ENCODE peak calls at places on chromosomes 7 and 10, in four cellular contexts. One of them, this sample, is unnamed. For H3K9me3 and H3K4me1, the result is how much of the 10 kb centered on the place peaks cover.

GRCh38 chr7:129550673-129551360 is 48.5 kb downstream of the SMKR1 start:
- DNase-seq in ovary: no peak
- DNase-seq in OCI-LY7: no peak
- DNase-seq in naive thymus-derived CD4-positive, alpha-beta T cell: no peak
- DNase-seq in this sample: no peak

GRCh38 chr7:82605247-82605864 is 161.8 kb upstream of the CACNA2D1 start:
- DNase-seq in ovary: no peak
- DNase-seq in OCI-LY7: peak
- DNase-seq in naive thymus-derived CD4-positive, alpha-beta T cell: no peak
- DNase-seq in this sample: no peak

GRCh38 chr7:98217623-98218582 is 6.7 kb downstream of the BHLHA15 start:
- DNase-seq in ovary: no peak
- DNase-seq in OCI-LY7: peak
- DNase-seq in naive thymus-derived CD4-positive, alpha-beta T cell: no peak
- DNase-seq in this sample: no peak

GRCh38 chr10:79063661-79064490 is 4.9 kb upstream of the ZMIZ1 start:
- DNase-seq in ovary: peak
- DNase-seq in OCI-LY7: no peak
- DNase-seq in naive thymus-derived CD4-positive, alpha-beta T cell: no peak
- DNase-seq in this sample: peak

GRCh38 chr7:150450491-150450992 is at the start of gene GIMAP8:
- DNase-seq in ovary: no peak
- DNase-seq in OCI-LY7: no peak
- DNase-seq in naive thymus-derived CD4-positive, alpha-beta T cell: peak
- DNase-seq in this sample: peak

GRCh38 chr10:132068431-132069121 is 2.8 kb downstream of the JAKMIP3 start:
- DNase-seq in ovary: no peak
- DNase-seq in OCI-LY7: no peak
- DNase-seq in naive thymus-derived CD4-positive, alpha-beta T cell: no peak
- DNase-seq in this sample: no peak

GRCh38 chr10:43120948-43121290 is 17.3 kb upstream of the CSGALNACT2 start:
- DNase-seq in ovary: no peak
- DNase-seq in OCI-LY7: peak
- DNase-seq in naive thymus-derived CD4-positive, alpha-beta T cell: no peak
- DNase-seq in this sample: peak

GRCh38 chr7:130359276-130359857 is 14.8 kb downstream of the CPA5 start:
- DNase-seq in ovary: no peak
- DNase-seq in OCI-LY7: no peak
- DNase-seq in naive thymus-derived CD4-positive, alpha-beta T cell: no peak
- DNase-seq in this sample: no peak

GRCh38 chr10:60718891-60719290 is 59.4 kb upstream of the CDK1 start:
- DNase-seq in ovary: no peak
- DNase-seq in OCI-LY7: no peak
- DNase-seq in naive thymus-derived CD4-positive, alpha-beta T cell: no peak
- DNase-seq in this sample: no peak

GRCh38 chr7:122588621-122589020 is 110.3 kb downstream of the RNF133 start:
- DNase-seq in ovary: no peak
- DNase-seq in OCI-LY7: no peak
- DNase-seq in naive thymus-derived CD4-positive, alpha-beta T cell: no peak
- DNase-seq in this sample: no peak

GRCh38 chr10:75353183-75353582 is 48.4 kb downstream of the ZNF503 start:
- DNase-seq in ovary: no peak
- DNase-seq in OCI-LY7: no peak
- DNase-seq in naive thymus-derived CD4-positive, alpha-beta T cell: no peak
- DNase-seq in this sample: no peak

GRCh38 chr7:51315393-51316261 is 982 bp downstream of the COBL start:
- DNase-seq in ovary: peak
- DNase-seq in OCI-LY7: no peak
- DNase-seq in naive thymus-derived CD4-positive, alpha-beta T cell: no peak
- DNase-seq in this sample: no peak

GRCh38 chr7:101814996-101815825 is 2.2 kb upstream of the CUX1 start:
- DNase-seq in ovary: peak
- DNase-seq in OCI-LY7: peak
- DNase-seq in naive thymus-derived CD4-positive, alpha-beta T cell: peak
- DNase-seq in this sample: no peak

GRCh38 chr7:5758753-5759330 is 22.6 kb downstream of the RNF216 start:
- DNase-seq in ovary: no peak
- DNase-seq in OCI-LY7: no peak
- DNase-seq in naive thymus-derived CD4-positive, alpha-beta T cell: no peak
- DNase-seq in this sample: no peak

GRCh38 chr10:15121707-15122106 is 24.6 kb downstream of the RPP38 start:
- DNase-seq in ovary: no peak
- DNase-seq in OCI-LY7: no peak
- DNase-seq in naive thymus-derived CD4-positive, alpha-beta T cell: no peak
- DNase-seq in this sample: no peak

GRCh38 chr7:27793780-27794179 is 53.8 kb downstream of the TAX1BP1 start:
- DNase-seq in ovary: no peak
- DNase-seq in OCI-LY7: no peak
- DNase-seq in naive thymus-derived CD4-positive, alpha-beta T cell: no peak
- DNase-seq in this sample: no peak

GRCh38 chr7:17497549-17498193 is 199.2 kb downstream of the AHR start:
- DNase-seq in ovary: no peak
- DNase-seq in OCI-LY7: no peak
- DNase-seq in naive thymus-derived CD4-positive, alpha-beta T cell: no peak
- DNase-seq in this sample: no peak

GRCh38 chr10:29725133-29725720 is 90.5 kb upstream of the SVIL start:
- DNase-seq in ovary: no peak
- DNase-seq in OCI-LY7: no peak
- DNase-seq in naive thymus-derived CD4-positive, alpha-beta T cell: no peak
- DNase-seq in this sample: no peak

GRCh38 chr7:37211097-37211496 is 237.6 kb downstream of the ELMO1 start:
- DNase-seq in ovary: peak
- DNase-seq in OCI-LY7: no peak
- DNase-seq in naive thymus-derived CD4-positive, alpha-beta T cell: no peak
- DNase-seq in this sample: no peak

GRCh38 chr7:135447783-135448182 is 62.1 kb downstream of the CNOT4 start:
- DNase-seq in ovary: no peak
- DNase-seq in OCI-LY7: no peak
- DNase-seq in naive thymus-derived CD4-positive, alpha-beta T cell: no peak
- DNase-seq in this sample: no peak

GRCh38 chr10:93754761-93755160 is 3.0 kb upstream of the LGI1 start:
- DNase-seq in ovary: no peak
- DNase-seq in OCI-LY7: no peak
- DNase-seq in naive thymus-derived CD4-positive, alpha-beta T cell: no peak
- DNase-seq in this sample: no peak

GRCh38 chr10:125159932-125160855 is at the start of gene CTBP2:
- DNase-seq in ovary: peak
- DNase-seq in OCI-LY7: no peak
- DNase-seq in naive thymus-derived CD4-positive, alpha-beta T cell: no peak
- DNase-seq in this sample: no peak

DNA sequence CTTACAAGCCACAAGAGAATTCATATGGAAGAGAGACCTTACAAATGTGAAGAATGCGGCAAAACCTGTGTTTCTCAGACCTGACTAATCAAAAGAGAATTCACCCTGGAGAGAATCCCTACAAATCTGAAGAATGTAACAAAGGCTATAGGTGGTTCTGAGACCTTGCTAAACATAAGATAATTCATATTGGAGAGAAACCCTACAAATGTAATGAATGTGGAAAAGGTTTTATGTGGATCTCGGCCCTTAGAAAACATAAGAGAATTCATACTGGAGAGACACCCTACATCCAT is 33.4 kb downstream of the ZNF727 start:
- DNase-seq in ovary: no peak
- DNase-seq in OCI-LY7: no peak
- DNase-seq in naive thymus-derived CD4-positive, alpha-beta T cell: no peak
- DNase-seq in this sample: no peak
- H3K9me3 ChIP-seq in ovary: under half
- H3K9me3 ChIP-seq in OCI-LY7: under half
- H3K9me3 ChIP-seq in naive thymus-derived CD4-positive, alpha-beta T cell: under half
- H3K9me3 ChIP-seq in this sample: half or more

GRCh38 chr10:102059987-102060386 is 4.0 kb upstream of the ARMH3 start:
- DNase-seq in ovary: no peak
- DNase-seq in OCI-LY7: no peak
- DNase-seq in naive thymus-derived CD4-positive, alpha-beta T cell: no peak
- DNase-seq in this sample: no peak

GRCh38 chr10:102055647-102056419 is at the start of gene ARMH3:
- DNase-seq in ovary: peak
- DNase-seq in OCI-LY7: peak
- DNase-seq in naive thymus-derived CD4-positive, alpha-beta T cell: peak
- DNase-seq in this sample: peak
- H3K4me1 ChIP-seq in ovary: under half
- H3K4me1 ChIP-seq in OCI-LY7: under half
- H3K4me1 ChIP-seq in naive thymus-derived CD4-positive, alpha-beta T cell: under half
- H3K4me1 ChIP-seq in this sample: half or more

DNA sequence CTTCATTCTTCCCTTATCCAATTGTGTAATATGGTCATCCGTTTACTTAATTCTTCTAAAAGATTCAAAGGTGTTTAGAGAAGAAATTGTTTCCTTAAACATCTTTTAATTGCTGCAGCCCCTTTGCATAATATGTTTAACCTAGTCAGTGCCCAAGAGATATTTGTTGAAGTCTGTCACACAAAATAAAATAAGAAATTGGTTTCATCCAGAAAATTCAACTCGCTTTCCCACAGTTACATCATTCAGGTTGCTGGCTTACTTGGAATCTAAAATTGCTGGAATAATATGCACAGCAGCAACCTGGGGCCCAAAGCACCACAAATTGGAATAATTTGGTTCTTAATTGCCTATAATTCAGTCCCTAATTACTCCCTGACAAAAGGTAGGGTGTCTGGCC is 155.1 kb upstream of the ETV1 start:
- DNase-seq in ovary: no peak
- DNase-seq in OCI-LY7: no peak
- DNase-seq in naive thymus-derived CD4-positive, alpha-beta T cell: no peak
- DNase-seq in this sample: no peak
- H3K9me3 ChIP-seq in ovary: under half
- H3K9me3 ChIP-seq in OCI-LY7: under half
- H3K9me3 ChIP-seq in naive thymus-derived CD4-positive, alpha-beta T cell: under half
- H3K9me3 ChIP-seq in this sample: under half

DNA sequence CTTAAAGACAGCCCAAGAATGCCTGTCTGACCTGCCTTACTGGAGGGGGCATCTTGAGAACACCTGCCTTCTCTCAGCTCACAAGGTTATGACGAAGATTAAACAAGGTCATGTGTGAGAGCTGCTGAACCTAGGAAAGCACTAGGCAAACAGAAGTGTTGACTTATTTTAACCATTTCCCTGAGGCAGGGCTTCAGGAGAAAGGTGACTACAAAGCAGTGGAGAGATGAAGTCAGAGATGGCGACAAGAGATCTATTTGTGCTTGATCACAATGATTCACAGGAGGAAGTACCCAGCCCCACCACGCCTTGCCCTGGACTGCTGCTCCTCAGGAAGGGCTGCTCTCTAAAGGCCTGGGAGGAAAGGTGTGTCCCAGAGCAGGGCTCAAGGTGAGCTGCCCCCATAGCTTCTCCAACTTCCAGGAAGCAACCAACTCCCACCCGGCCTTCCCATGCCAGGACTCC is 27.8 kb downstream of the STN1 start:
- DNase-seq in ovary: no peak
- DNase-seq in OCI-LY7: no peak
- DNase-seq in naive thymus-derived CD4-positive, alpha-beta T cell: no peak
- DNase-seq in this sample: no peak
- H3K4me1 ChIP-seq in ovary: under half
- H3K4me1 ChIP-seq in OCI-LY7: under half
- H3K4me1 ChIP-seq in naive thymus-derived CD4-positive, alpha-beta T cell: under half
- H3K4me1 ChIP-seq in this sample: under half